ENCODE peak calls at places on chromosomes 11 and 22, in four cellular contexts. P is fibroblast of lung, Z is tibial artery, Q is transverse colon. B is an unnamed sample. For H3K4me1, the result is how much of the 10 kb centered on the place peaks cover.

GRCh38 chr22:27462190-27462589 is 339.4 kb downstream of the MN1 start:
- DNase-seq in P (no peak), Q (no peak), Z (no peak), B (no peak)

GRCh38 chr11:69479591-69480271 is 1.7 kb upstream of the LINC01488 start:
- DNase-seq in Q (peak), Z (peak), P (no peak), B (peak)

GRCh38 chr22:23079814-23080521 is 9.6 kb downstream of the GNAZ start:
- DNase-seq in Q (no peak), Z (no peak), P (no peak), B (no peak)

GRCh38 chr11:99535819-99536218 is 515.1 kb downstream of the CNTN5 start:
- DNase-seq in Z (no peak), P (no peak), Q (no peak), B (no peak)

GRCh38 chr22:46088541-46089311 is 61.6 kb upstream of the PPARA start:
- DNase-seq in Q (no peak), P (peak), Z (peak), B (peak)

GRCh38 chr11:103624708-103625623 is 411.5 kb upstream of the DDI1 start:
- DNase-seq in Q (no peak), Z (no peak), P (peak), B (no peak)

GRCh38 chr11:124072147-124072546 is 31.0 kb upstream of the OR10G7 start:
- DNase-seq in Q (no peak), Z (no peak), P (no peak), B (no peak)

GRCh38 chr11:7571640-7572000 is 57.8 kb downstream of the PPFIBP2 start:
- DNase-seq in P (peak), Z (peak), Q (peak), B (peak)

GRCh38 chr11:114625294-114625693 is 29.7 kb upstream of the NXPE4 start:
- DNase-seq in Z (no peak), P (no peak), Q (no peak), B (no peak)

GRCh38 chr11:115276799-115277198 is 227.4 kb downstream of the CADM1 start:
- DNase-seq in Q (no peak), Z (no peak), P (no peak), B (no peak)

GRCh38 chr11:32435511-32435946 is at the start of gene WT1:
- DNase-seq in Z (no peak), P (no peak), Q (no peak), B (peak)

GRCh38 chr11:110349109-110349996 is 52.9 kb upstream of the RDX start:
- DNase-seq in Q (no peak), Z (no peak), P (peak), B (no peak)

GRCh38 chr22:36884314-36885158 is 23.7 kb downstream of the NCF4 start:
- DNase-seq in Z (no peak), P (peak), Q (no peak), B (no peak)

GRCh38 chr11:33399421-33399820 is 142.2 kb downstream of the HIPK3 start:
- DNase-seq in Z (no peak), P (no peak), Q (no peak), B (no peak)

GRCh38 chr11:77778549-77778948 is 42.0 kb downstream of the RSF1 start:
- DNase-seq in Q (no peak), P (no peak), Z (no peak), B (no peak)

GRCh38 chr11:77783023-77783422 is 37.5 kb downstream of the RSF1 start:
- DNase-seq in P (no peak), Q (no peak), Z (no peak), B (no peak)

GRCh38 chr11:77776455-77776854 is 44.1 kb downstream of the RSF1 start:
- DNase-seq in P (no peak), Z (no peak), Q (no peak), B (no peak)

GRCh38 chr11:77778118-77778517 is 42.4 kb downstream of the RSF1 start:
- DNase-seq in Z (no peak), Q (no peak), P (no peak), B (no peak)

DNA sequence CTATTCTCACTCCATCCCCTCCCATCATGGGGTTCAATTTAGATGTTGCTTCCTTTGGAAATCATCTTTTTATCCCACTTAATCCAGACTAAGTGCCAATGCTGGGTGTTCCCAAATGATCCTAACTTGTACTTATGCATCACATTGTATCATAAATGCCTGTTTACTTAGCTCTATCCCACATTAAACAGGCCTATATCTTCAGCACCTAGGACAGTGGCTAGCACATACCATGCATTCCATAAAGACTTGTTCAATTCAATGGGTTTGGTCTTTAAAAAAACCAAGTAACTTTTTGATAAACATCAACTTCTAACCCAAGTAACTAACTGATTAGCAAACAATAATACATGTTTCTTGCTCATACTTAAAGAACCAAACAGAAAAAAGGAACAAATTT is 40.6 kb downstream of the RSF1 start:
- DNase-seq in P (peak), Q (no peak), Z (no peak), B (no peak)
- H3K4me1 ChIP-seq in P (under half), Q (under half), Z (under half), B (under half)

DNA sequence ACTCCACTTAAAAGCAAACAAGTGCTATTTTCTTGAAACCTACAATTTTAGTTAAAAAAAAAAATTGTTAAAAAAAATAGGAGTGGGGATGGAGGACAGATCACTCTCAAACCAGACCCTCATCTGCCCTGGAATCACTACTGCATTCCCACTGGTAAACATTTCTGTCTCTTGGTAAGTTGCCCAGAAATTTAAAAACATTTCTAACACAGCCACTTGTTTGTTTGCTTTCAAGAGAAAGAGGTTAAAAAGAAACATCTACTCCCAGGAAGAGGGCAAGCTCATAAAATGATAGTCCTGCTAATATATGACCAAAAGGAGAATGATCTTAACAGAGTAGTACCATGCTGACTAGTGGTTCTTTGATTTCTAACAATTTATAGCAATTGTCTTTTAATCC is 83.3 kb downstream of the SGSM3 start:
- DNase-seq in Z (no peak), Q (no peak), P (no peak), B (no peak)
- H3K4me1 ChIP-seq in Z (under half), Q (under half), P (under half), B (under half)

GRCh38 chr11:65611758-65612603 is 2.0 kb downstream of the MAP3K11 start:
- DNase-seq in Q (no peak), Z (peak), P (peak), B (no peak)
- H3K4me1 ChIP-seq in Q (under half), Z (half or more), P (under half), B (under half)

GRCh38 chr11:65891180-65892136 is 985 bp downstream of the CCDC85B start:
- DNase-seq in Q (no peak), Z (peak), P (no peak), B (no peak)
- H3K4me1 ChIP-seq in Q (half or more), Z (half or more), P (under half), B (under half)

GRCh38 chr22:30297276-30298004 is 8.1 kb upstream of the CASTOR1 start:
- DNase-seq in Z (no peak), P (no peak), Q (no peak), B (no peak)
- H3K4me1 ChIP-seq in Z (half or more), P (under half), Q (under half), B (under half)

GRCh38 chr11:19374189-19374588 is 133.4 kb upstream of the E2F8 start:
- DNase-seq in Z (no peak), P (peak), Q (no peak), B (peak)

GRCh38 chr11:19370100-19370861 is 129.5 kb upstream of the E2F8 start:
- DNase-seq in Z (peak), P (peak), Q (no peak), B (peak)

GRCh38 chr11:19368726-19369364 is 128.1 kb upstream of the E2F8 start:
- DNase-seq in Z (no peak), P (no peak), Q (no peak), B (no peak)

GRCh38 chr11:19367051-19367709 is 126.4 kb upstream of the E2F8 start:
- DNase-seq in P (peak), Z (no peak), Q (no peak), B (peak)

GRCh38 chr11:19372381-19372780 is 131.6 kb upstream of the E2F8 start:
- DNase-seq in Q (no peak), P (no peak), Z (no peak), B (no peak)
- H3K4me1 ChIP-seq in Q (under half), P (under half), Z (under half), B (under half)

B was measured in psoas muscle.